ENCODE peak calls at places on chromosomes 11 and 22, in ten cellular contexts. One of them, this sample, is unnamed.

GRCh38 chr22:42256930-42257329 is 13.5 kb downstream of the TCF20 start:
- DNase-seq in NCI-H460: no peak
- DNase-seq in Right ventricle myocardium superior: no peak
- DNase-seq in stimulated activated CD8-positive, alpha-beta memory T cell treated with anti-CD3 and anti-CD28 coated beads, Interleukin-4, amount 100 ng/mL, for 48 hours: no peak
- DNase-seq in activated naive CD4-positive, alpha-beta T cell: no peak
- DNase-seq in sciatic nerve: no peak
- DNase-seq in GF-D8: no peak
- DNase-seq in anterior cingulate cortex: no peak
- DNase-seq in iris pigment epithelial cell: no peak
- DNase-seq in ureter: no peak
- DNase-seq in this sample: no peak

GRCh38 chr11:2168286-2169000 is 3.2 kb downstream of the TH start:
- DNase-seq in activated naive CD4-positive, alpha-beta T cell: no peak
- DNase-seq in Right ventricle myocardium superior: no peak
- DNase-seq in NCI-H460: no peak
- DNase-seq in ureter: peak; percentile 70
- DNase-seq in sciatic nerve: no peak
- DNase-seq in GF-D8: no peak
- DNase-seq in anterior cingulate cortex: no peak
- DNase-seq in iris pigment epithelial cell: no peak
- DNase-seq in stimulated activated CD8-positive, alpha-beta memory T cell treated with anti-CD3 and anti-CD28 coated beads, Interleukin-4, amount 100 ng/mL, for 48 hours: no peak
- DNase-seq in this sample: no peak

GRCh38 chr11:45960387-45961110 is 38.1 kb downstream of the LARGE2 start:
- DNase-seq in NCI-H460: no peak
- DNase-seq in Right ventricle myocardium superior: no peak
- DNase-seq in iris pigment epithelial cell: no peak
- DNase-seq in anterior cingulate cortex: no peak
- DNase-seq in sciatic nerve: no peak
- DNase-seq in activated naive CD4-positive, alpha-beta T cell: no peak
- DNase-seq in stimulated activated CD8-positive, alpha-beta memory T cell treated with anti-CD3 and anti-CD28 coated beads, Interleukin-4, amount 100 ng/mL, for 48 hours: no peak
- DNase-seq in ureter: no peak
- DNase-seq in GF-D8: no peak
- DNase-seq in this sample: no peak

GRCh38 chr11:73950869-73951710 is at the start of gene DNAJB13:
- DNase-seq in GF-D8: no peak
- DNase-seq in iris pigment epithelial cell: peak; percentile 59
- DNase-seq in NCI-H460: no peak
- DNase-seq in sciatic nerve: no peak
- DNase-seq in stimulated activated CD8-positive, alpha-beta memory T cell treated with anti-CD3 and anti-CD28 coated beads, Interleukin-4, amount 100 ng/mL, for 48 hours: peak; percentile 42
- DNase-seq in Right ventricle myocardium superior: peak; percentile 30
- DNase-seq in activated naive CD4-positive, alpha-beta T cell: no peak
- DNase-seq in ureter: no peak
- DNase-seq in anterior cingulate cortex: peak; percentile 33
- DNase-seq in this sample: no peak

GRCh38 chr11:94997437-94997836 is 23.9 kb downstream of the KDM4D start:
- DNase-seq in ureter: no peak
- DNase-seq in stimulated activated CD8-positive, alpha-beta memory T cell treated with anti-CD3 and anti-CD28 coated beads, Interleukin-4, amount 100 ng/mL, for 48 hours: no peak
- DNase-seq in NCI-H460: no peak
- DNase-seq in sciatic nerve: no peak
- DNase-seq in iris pigment epithelial cell: no peak
- DNase-seq in anterior cingulate cortex: no peak
- DNase-seq in activated naive CD4-positive, alpha-beta T cell: no peak
- DNase-seq in Right ventricle myocardium superior: no peak
- DNase-seq in GF-D8: no peak
- DNase-seq in this sample: no peak

GRCh38 chr11:121741954-121742361 is 289.2 kb upstream of the SORL1-AS1 start:
- DNase-seq in anterior cingulate cortex: peak; percentile 76
- DNase-seq in ureter: peak; percentile 86
- DNase-seq in GF-D8: no peak
- DNase-seq in sciatic nerve: peak; percentile 88
- DNase-seq in stimulated activated CD8-positive, alpha-beta memory T cell treated with anti-CD3 and anti-CD28 coated beads, Interleukin-4, amount 100 ng/mL, for 48 hours: no peak
- DNase-seq in NCI-H460: no peak
- DNase-seq in iris pigment epithelial cell: peak; percentile 23
- DNase-seq in activated naive CD4-positive, alpha-beta T cell: no peak
- DNase-seq in Right ventricle myocardium superior: peak; percentile 85
- DNase-seq in this sample: no peak

GRCh38 chr11:113242767-113243397 is 71.5 kb upstream of the TTC12 start:
- DNase-seq in ureter: no peak
- DNase-seq in iris pigment epithelial cell: peak; percentile 89
- DNase-seq in sciatic nerve: no peak
- DNase-seq in GF-D8: no peak
- DNase-seq in NCI-H460: no peak
- DNase-seq in stimulated activated CD8-positive, alpha-beta memory T cell treated with anti-CD3 and anti-CD28 coated beads, Interleukin-4, amount 100 ng/mL, for 48 hours: peak; percentile 38
- DNase-seq in anterior cingulate cortex: no peak
- DNase-seq in activated naive CD4-positive, alpha-beta T cell: no peak
- DNase-seq in Right ventricle myocardium superior: no peak
- DNase-seq in this sample: no peak

GRCh38 chr11:22666700-22667439 is 459 bp downstream of the GAS2 start:
- DNase-seq in Right ventricle myocardium superior: peak; percentile 66
- DNase-seq in stimulated activated CD8-positive, alpha-beta memory T cell treated with anti-CD3 and anti-CD28 coated beads, Interleukin-4, amount 100 ng/mL, for 48 hours: peak; percentile 30
- DNase-seq in iris pigment epithelial cell: peak; percentile 9
- DNase-seq in anterior cingulate cortex: no peak
- DNase-seq in NCI-H460: no peak
- DNase-seq in GF-D8: no peak
- DNase-seq in ureter: no peak
- DNase-seq in activated naive CD4-positive, alpha-beta T cell: no peak
- DNase-seq in sciatic nerve: peak; percentile 66
- DNase-seq in this sample: no peak

GRCh38 chr11:124301482-124301881 is 12.3 kb downstream of the OR8D1 start:
- DNase-seq in activated naive CD4-positive, alpha-beta T cell: no peak
- DNase-seq in NCI-H460: no peak
- DNase-seq in GF-D8: no peak
- DNase-seq in anterior cingulate cortex: no peak
- DNase-seq in Right ventricle myocardium superior: no peak
- DNase-seq in sciatic nerve: no peak
- DNase-seq in stimulated activated CD8-positive, alpha-beta memory T cell treated with anti-CD3 and anti-CD28 coated beads, Interleukin-4, amount 100 ng/mL, for 48 hours: no peak
- DNase-seq in iris pigment epithelial cell: peak; percentile 92
- DNase-seq in ureter: no peak
- DNase-seq in this sample: no peak